ENCODE peak calls at places on chromosomes 1 and 21, in five cellular contexts. One of them, this sample, is unnamed.

GRCh38 chr1:111856411-111857135 is 100.9 kb downstream of the DDX20 start:
- DNase-seq in mesendoderm: peak; percentile 25
- DNase-seq in IMR-90: no peak
- DNase-seq in H9: no peak
- DNase-seq in neuronal stem cell: no peak
- DNase-seq in this sample: no peak

GRCh38 chr1:214039394-214040018 is 51.7 kb downstream of the PROX1 start:
- DNase-seq in mesendoderm: no peak
- DNase-seq in IMR-90: no peak
- DNase-seq in H9: no peak
- DNase-seq in neuronal stem cell: no peak
- DNase-seq in this sample: no peak

GRCh38 chr1:64236584-64236983 is 33.2 kb downstream of the UBE2U start:
- DNase-seq in mesendoderm: no peak
- DNase-seq in IMR-90: no peak
- DNase-seq in H9: no peak
- DNase-seq in neuronal stem cell: no peak
- DNase-seq in this sample: no peak

GRCh38 chr1:209674957-209675566 is at the start of gene G0S2:
- DNase-seq in mesendoderm: peak; percentile 60
- DNase-seq in IMR-90: peak; percentile 21
- DNase-seq in H9: peak; percentile 55
- DNase-seq in neuronal stem cell: peak; percentile 29
- DNase-seq in this sample: peak; percentile 76

GRCh38 chr1:51564124-51564523 is 45.1 kb upstream of the EPS15 start:
- DNase-seq in mesendoderm: no peak
- DNase-seq in IMR-90: peak; percentile 74
- DNase-seq in H9: no peak
- DNase-seq in neuronal stem cell: no peak
- DNase-seq in this sample: peak; percentile 55

GRCh38 chr1:59384443-59384842 is 87.5 kb downstream of the FGGY start:
- DNase-seq in mesendoderm: peak; percentile 21
- DNase-seq in IMR-90: no peak
- DNase-seq in H9: no peak
- DNase-seq in neuronal stem cell: no peak
- DNase-seq in this sample: no peak

GRCh38 chr1:237938553-237938952 is 47.8 kb upstream of the ZP4 start:
- DNase-seq in mesendoderm: peak; percentile 63
- DNase-seq in IMR-90: no peak
- DNase-seq in H9: peak; percentile 53
- DNase-seq in neuronal stem cell: no peak
- DNase-seq in this sample: no peak

GRCh38 chr1:188462837-188463236 is 1634.1 kb downstream of the PLA2G4A start:
- DNase-seq in mesendoderm: no peak
- DNase-seq in IMR-90: no peak
- DNase-seq in H9: no peak
- DNase-seq in neuronal stem cell: no peak
- DNase-seq in this sample: no peak

GRCh38 chr1:58290685-58291372 is 255.7 kb downstream of the OMA1 start:
- DNase-seq in mesendoderm: peak; percentile 71
- DNase-seq in IMR-90: peak; percentile 16
- DNase-seq in H9: peak; percentile 69
- DNase-seq in neuronal stem cell: peak; percentile 63
- DNase-seq in this sample: peak; percentile 17

GRCh38 chr21:28142692-28143091 is 850.0 kb downstream of the LTN1 start:
- DNase-seq in mesendoderm: no peak
- DNase-seq in IMR-90: peak; percentile 91
- DNase-seq in H9: no peak
- DNase-seq in neuronal stem cell: no peak
- DNase-seq in this sample: peak; percentile 88

GRCh38 chr1:196607940-196608339 is 300 bp downstream of the KCNT2 start:
- DNase-seq in mesendoderm: no peak
- DNase-seq in IMR-90: no peak
- DNase-seq in H9: no peak
- DNase-seq in neuronal stem cell: no peak
- DNase-seq in this sample: no peak

GRCh38 chr1:229199261-229199850 is 71.6 kb upstream of the RAB4A start:
- DNase-seq in mesendoderm: peak; percentile 35
- DNase-seq in IMR-90: no peak
- DNase-seq in H9: no peak
- DNase-seq in neuronal stem cell: no peak
- DNase-seq in this sample: peak; percentile 13

GRCh38 chr1:86104606-86105532 is 51.7 kb downstream of the COL24A1 start:
- DNase-seq in mesendoderm: no peak
- DNase-seq in IMR-90: no peak
- DNase-seq in H9: no peak
- DNase-seq in neuronal stem cell: no peak
- DNase-seq in this sample: no peak

GRCh38 chr1:229271448-229272120 is 673 bp downstream of the RAB4A start:
- DNase-seq in mesendoderm: peak; percentile 38
- DNase-seq in IMR-90: peak; percentile 38
- DNase-seq in H9: no peak
- DNase-seq in neuronal stem cell: peak; percentile 20
- DNase-seq in this sample: peak; percentile 58

GRCh38 chr1:222919478-222919865 is 104.6 kb downstream of the DISP1 start:
- DNase-seq in mesendoderm: no peak
- DNase-seq in IMR-90: peak; percentile 83
- DNase-seq in H9: no peak
- DNase-seq in neuronal stem cell: no peak
- DNase-seq in this sample: peak; percentile 36

GRCh38 chr1:20250346-20250989 is 40.2 kb upstream of the VWA5B1 start:
- DNase-seq in mesendoderm: no peak
- DNase-seq in IMR-90: peak; percentile 22
- DNase-seq in H9: no peak
- DNase-seq in neuronal stem cell: no peak
- DNase-seq in this sample: no peak

GRCh38 chr21:41979751-41980369 is 26.0 kb upstream of the C2CD2 start:
- DNase-seq in mesendoderm: no peak
- DNase-seq in IMR-90: no peak
- DNase-seq in H9: no peak
- DNase-seq in neuronal stem cell: no peak
- DNase-seq in this sample: no peak

GRCh38 chr1:4422496-4423289 is 231.7 kb upstream of the AJAP1 start:
- DNase-seq in mesendoderm: peak; percentile 65
- DNase-seq in IMR-90: no peak
- DNase-seq in H9: peak; percentile 65
- DNase-seq in neuronal stem cell: no peak
- DNase-seq in this sample: no peak

GRCh38 chr1:157834430-157834829 is 7.2 kb downstream of the CD5L start:
- DNase-seq in mesendoderm: no peak
- DNase-seq in IMR-90: no peak
- DNase-seq in H9: no peak
- DNase-seq in neuronal stem cell: no peak
- DNase-seq in this sample: no peak

GRCh38 chr1:31736675-31737074 is 27.5 kb downstream of the ADGRB2 start:
- DNase-seq in mesendoderm: no peak
- DNase-seq in IMR-90: no peak
- DNase-seq in H9: no peak
- DNase-seq in neuronal stem cell: no peak
- DNase-seq in this sample: no peak

GRCh38 chr1:79373481-79374132 is 367.1 kb upstream of the ADGRL4 start:
- DNase-seq in mesendoderm: no peak
- DNase-seq in IMR-90: no peak
- DNase-seq in H9: no peak
- DNase-seq in neuronal stem cell: no peak
- DNase-seq in this sample: no peak

GRCh38 chr1:53410100-53410541 is 49.1 kb upstream of the DMRTB1 start:
- DNase-seq in mesendoderm: peak; percentile 66
- DNase-seq in IMR-90: peak; percentile 47
- DNase-seq in H9: no peak
- DNase-seq in neuronal stem cell: no peak
- DNase-seq in this sample: peak; percentile 6

GRCh38 chr1:227035316-227035715 is 95.2 kb downstream of the COQ8A start:
- DNase-seq in mesendoderm: no peak
- DNase-seq in IMR-90: no peak
- DNase-seq in H9: no peak
- DNase-seq in neuronal stem cell: no peak
- DNase-seq in this sample: no peak

GRCh38 chr1:25675729-25676476 is 59.3 kb downstream of the MAN1C1 start:
- DNase-seq in mesendoderm: no peak
- DNase-seq in IMR-90: no peak
- DNase-seq in H9: no peak
- DNase-seq in neuronal stem cell: no peak
- DNase-seq in this sample: no peak

GRCh38 chr21:45326169-45326833 is 38.6 kb upstream of the POFUT2 start:
- DNase-seq in mesendoderm: no peak
- DNase-seq in IMR-90: peak; percentile 42
- DNase-seq in H9: no peak
- DNase-seq in neuronal stem cell: no peak
- DNase-seq in this sample: peak; percentile 57

GRCh38 chr1:23357112-23357908 is 12.3 kb downstream of the ZNF436 start:
- DNase-seq in mesendoderm: no peak
- DNase-seq in IMR-90: no peak
- DNase-seq in H9: peak; percentile 50
- DNase-seq in neuronal stem cell: no peak
- DNase-seq in this sample: no peak
- H3K27ac ChIP-seq in mesendoderm: no peak overlapping the region
- H3K27ac ChIP-seq in IMR-90: no peak overlapping the region
- H3K27ac ChIP-seq in H9: no peak overlapping the region
- H3K27ac ChIP-seq in neuronal stem cell: peak overlapping the region; percentile 71
- H3K27ac ChIP-seq in this sample: no peak overlapping the region

DNA sequence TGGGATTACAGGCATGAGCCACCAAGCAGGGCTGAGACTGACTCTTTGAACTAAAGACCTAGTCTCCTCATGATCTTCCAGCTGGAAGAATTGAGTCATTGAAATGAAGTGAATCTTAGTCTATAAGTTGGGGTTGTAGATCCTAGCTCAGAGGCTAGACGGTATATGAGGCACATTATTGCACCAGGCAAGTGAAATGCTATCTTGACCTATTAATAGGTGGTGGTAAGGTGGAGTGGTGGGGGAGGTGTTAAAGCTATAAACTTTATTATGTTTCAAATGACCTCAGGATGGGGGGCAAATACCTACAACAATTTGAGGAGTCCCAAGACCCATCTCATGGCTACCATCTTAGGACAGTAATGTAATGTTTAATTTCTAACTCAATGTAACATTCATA is 36.8 kb upstream of the SLC16A1 start:
- DNase-seq in mesendoderm: no peak
- DNase-seq in IMR-90: no peak
- DNase-seq in H9: no peak
- DNase-seq in neuronal stem cell: no peak
- DNase-seq in this sample: no peak
- H3K23ac ChIP-seq in mesendoderm: no peak overlapping the region
- H3K23ac ChIP-seq in IMR-90: no peak overlapping the region
- H3K23ac ChIP-seq in H9: no peak overlapping the region
- H3K23ac ChIP-seq in neuronal stem cell: no peak overlapping the region
- H3K23ac ChIP-seq in this sample: no peak overlapping the region

GRCh38 chr1:1684031-1684681 is 8.4 kb downstream of the SLC35E2B start:
- DNase-seq in mesendoderm: no peak
- DNase-seq in IMR-90: no peak
- DNase-seq in H9: no peak
- DNase-seq in neuronal stem cell: no peak
- DNase-seq in this sample: no peak

GRCh38 chr1:1680031-1680911 is 12.3 kb downstream of the SLC35E2B start:
- DNase-seq in mesendoderm: no peak
- DNase-seq in IMR-90: no peak
- DNase-seq in H9: no peak
- DNase-seq in neuronal stem cell: no peak
- DNase-seq in this sample: no peak

GRCh38 chr1:1680912-1681273 is 11.7 kb downstream of the SLC35E2B start:
- DNase-seq in mesendoderm: no peak
- DNase-seq in IMR-90: no peak
- DNase-seq in H9: no peak
- DNase-seq in neuronal stem cell: no peak
- DNase-seq in this sample: peak; percentile 23

GRCh38 chr1:1678581-1679380 is 13.8 kb downstream of the SLC35E2B start:
- DNase-seq in mesendoderm: peak; percentile 76
- DNase-seq in IMR-90: no peak
- DNase-seq in H9: peak; percentile 50
- DNase-seq in neuronal stem cell: no peak
- DNase-seq in this sample: no peak

DNA sequence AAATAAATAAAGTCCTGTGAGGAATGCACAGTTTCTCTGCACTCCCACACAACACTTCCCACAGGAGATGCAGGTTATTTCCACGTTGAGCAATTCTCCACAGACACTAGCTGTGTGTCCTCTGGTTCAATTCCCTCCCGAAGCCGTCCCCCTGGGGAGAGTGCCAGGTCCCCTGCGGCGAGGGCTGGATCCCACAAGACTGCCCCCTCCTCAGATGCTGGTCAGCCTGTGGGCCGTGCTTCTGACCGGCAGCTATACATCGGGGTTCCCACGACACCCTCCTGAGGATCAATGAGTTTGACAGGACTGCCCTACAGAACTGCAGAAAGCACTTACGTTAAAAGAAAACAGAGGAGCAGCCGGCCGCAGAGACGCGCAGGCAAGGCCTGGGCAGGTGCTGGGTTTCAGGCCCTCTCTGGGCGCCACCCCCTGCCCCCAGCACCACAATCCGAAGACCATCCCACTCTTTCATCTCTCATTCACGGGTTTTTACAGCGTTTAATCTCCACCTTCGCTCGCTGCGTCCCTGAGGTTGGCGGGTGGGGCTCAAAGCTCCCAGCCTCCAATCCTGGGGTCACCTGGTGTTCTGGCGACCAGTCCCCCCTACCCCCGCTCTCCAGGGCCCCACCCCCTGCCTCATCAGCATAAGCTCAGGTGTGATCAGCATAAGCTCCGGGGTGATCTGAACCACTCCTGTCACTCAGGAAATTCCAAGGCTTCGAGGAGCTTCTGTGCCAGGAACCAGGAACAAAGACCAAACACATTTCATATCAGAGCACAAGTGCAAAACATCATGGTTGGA is 9.3 kb downstream of the SLC35E2B start:
- DNase-seq in mesendoderm: peak; percentile 41
- DNase-seq in IMR-90: no peak
- DNase-seq in H9: peak; percentile 66
- DNase-seq in neuronal stem cell: no peak
- DNase-seq in this sample: no peak
- H3K27ac ChIP-seq in mesendoderm: no peak overlapping the region
- H3K27ac ChIP-seq in IMR-90: no peak overlapping the region
- H3K27ac ChIP-seq in H9: no peak overlapping the region
- H3K27ac ChIP-seq in neuronal stem cell: no peak overlapping the region
- H3K27ac ChIP-seq in this sample: no peak overlapping the region

DNA sequence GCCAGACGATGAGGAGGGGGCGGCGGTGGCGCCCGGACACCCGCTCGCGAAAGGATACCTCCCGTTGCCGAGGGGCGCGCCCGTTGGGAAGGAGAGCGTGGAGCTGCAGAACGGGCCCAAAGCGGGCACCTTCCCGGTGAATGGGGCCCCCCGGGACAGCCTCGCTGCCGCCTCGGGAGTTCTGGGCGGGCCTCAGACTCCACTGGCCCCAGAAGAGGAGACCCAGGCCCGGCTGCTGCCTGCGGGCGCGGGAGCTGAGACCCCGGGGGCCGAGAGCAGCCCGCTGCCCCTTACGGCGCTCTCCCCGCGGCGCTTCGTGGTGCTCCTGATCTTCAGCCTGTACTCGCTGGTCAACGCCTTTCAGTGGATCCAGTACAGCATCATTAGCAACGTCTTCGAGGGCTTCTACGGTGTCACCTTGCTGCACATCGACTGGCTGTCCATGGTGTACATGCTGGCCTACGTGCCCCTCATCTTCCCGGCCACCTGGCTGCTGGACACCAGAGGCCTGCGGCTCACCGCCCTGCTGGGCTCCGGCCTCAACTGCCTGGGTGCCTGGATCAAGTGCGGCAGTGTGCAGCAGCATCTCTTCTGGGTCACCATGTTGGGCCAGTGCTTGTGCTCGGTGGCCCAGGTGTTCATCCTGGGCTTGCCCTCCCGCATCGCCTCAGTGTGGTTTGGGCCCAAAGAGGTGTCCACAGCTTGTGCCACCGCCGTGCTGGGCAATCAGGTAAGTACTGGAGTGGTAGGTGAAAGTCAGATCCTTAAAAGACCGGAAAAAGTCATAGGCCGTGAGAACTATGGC is 588 bp downstream of the FLVCR1 start:
- DNase-seq in mesendoderm: peak; percentile 50
- DNase-seq in IMR-90: peak; percentile 31
- DNase-seq in H9: no peak
- DNase-seq in neuronal stem cell: no peak
- DNase-seq in this sample: peak; percentile 62
- H3K23ac ChIP-seq in mesendoderm: peak overlapping the region; percentile 54
- H3K23ac ChIP-seq in IMR-90: peak overlapping the region; percentile 94
- H3K23ac ChIP-seq in H9: no peak overlapping the region
- H3K23ac ChIP-seq in neuronal stem cell: peak overlapping the region; percentile 100
- H3K23ac ChIP-seq in this sample: no peak overlapping the region